ENCODE peak calls at places on chromosomes 7 and 10, in eight cellular contexts. One of them, this sample, is unnamed.

GRCh38 chr7:46972205-46972604 is 609.7 kb downstream of the TNS3 start:
- DNase-seq in upper lobe of right lung: no peak
- DNase-seq in B cell: no peak
- DNase-seq in HuH-7.5: no peak
- DNase-seq in GM23248: peak
- DNase-seq in mesothelial cell of epicardium: no peak
- DNase-seq in fibroblast of lung: peak
- DNase-seq in GM03348: peak
- DNase-seq in this sample: peak

GRCh38 chr10:86972613-86973380 is 4.5 kb downstream of the ADIRF start:
- DNase-seq in mesothelial cell of epicardium: no peak
- DNase-seq in GM03348: no peak
- DNase-seq in upper lobe of right lung: no peak
- DNase-seq in HuH-7.5: no peak
- DNase-seq in fibroblast of lung: no peak
- DNase-seq in GM23248: no peak
- DNase-seq in B cell: no peak
- DNase-seq in this sample: no peak

GRCh38 chr7:76397409-76398183 is 11.9 kb downstream of the SSC4D start:
- DNase-seq in mesothelial cell of epicardium: no peak
- DNase-seq in B cell: peak
- DNase-seq in GM23248: peak
- DNase-seq in fibroblast of lung: peak
- DNase-seq in upper lobe of right lung: peak
- DNase-seq in GM03348: peak
- DNase-seq in HuH-7.5: peak
- DNase-seq in this sample: no peak

GRCh38 chr7:111953611-111954010 is 252.6 kb downstream of the DOCK4 start:
- DNase-seq in upper lobe of right lung: no peak
- DNase-seq in fibroblast of lung: no peak
- DNase-seq in GM23248: peak
- DNase-seq in mesothelial cell of epicardium: no peak
- DNase-seq in HuH-7.5: peak
- DNase-seq in B cell: no peak
- DNase-seq in GM03348: no peak
- DNase-seq in this sample: peak

GRCh38 chr10:109940553-109940952 is 17.2 kb upstream of the XPNPEP1 start:
- DNase-seq in mesothelial cell of epicardium: no peak
- DNase-seq in GM03348: no peak
- DNase-seq in HuH-7.5: no peak
- DNase-seq in upper lobe of right lung: no peak
- DNase-seq in B cell: no peak
- DNase-seq in GM23248: no peak
- DNase-seq in fibroblast of lung: no peak
- DNase-seq in this sample: no peak

GRCh38 chr7:80307251-80307856 is 172.7 kb downstream of the GNAI1 start:
- DNase-seq in GM03348: peak
- DNase-seq in upper lobe of right lung: no peak
- DNase-seq in mesothelial cell of epicardium: no peak
- DNase-seq in fibroblast of lung: peak
- DNase-seq in GM23248: peak
- DNase-seq in HuH-7.5: no peak
- DNase-seq in B cell: no peak
- DNase-seq in this sample: peak

GRCh38 chr10:5089869-5090268 is 4.3 kb upstream of the AKR1C3 start:
- DNase-seq in mesothelial cell of epicardium: no peak
- DNase-seq in B cell: no peak
- DNase-seq in fibroblast of lung: peak
- DNase-seq in HuH-7.5: no peak
- DNase-seq in upper lobe of right lung: no peak
- DNase-seq in GM23248: peak
- DNase-seq in GM03348: no peak
- DNase-seq in this sample: peak

GRCh38 chr7:121286742-121287699 is 41.8 kb upstream of the WNT16 start:
- DNase-seq in fibroblast of lung: peak
- DNase-seq in GM03348: peak
- DNase-seq in GM23248: peak
- DNase-seq in HuH-7.5: no peak
- DNase-seq in mesothelial cell of epicardium: no peak
- DNase-seq in upper lobe of right lung: no peak
- DNase-seq in B cell: peak
- DNase-seq in this sample: peak

GRCh38 chr7:26850193-26850651 is 14.2 kb downstream of the SKAP2 start:
- DNase-seq in mesothelial cell of epicardium: no peak
- DNase-seq in fibroblast of lung: no peak
- DNase-seq in upper lobe of right lung: no peak
- DNase-seq in B cell: no peak
- DNase-seq in HuH-7.5: no peak
- DNase-seq in GM03348: no peak
- DNase-seq in GM23248: peak
- DNase-seq in this sample: peak

GRCh38 chr10:70479626-70480253 is 1.2 kb downstream of the PALD1 start:
- DNase-seq in mesothelial cell of epicardium: no peak
- DNase-seq in GM03348: no peak
- DNase-seq in fibroblast of lung: no peak
- DNase-seq in GM23248: no peak
- DNase-seq in upper lobe of right lung: no peak
- DNase-seq in HuH-7.5: no peak
- DNase-seq in B cell: no peak
- DNase-seq in this sample: no peak

GRCh38 chr7:74051629-74052410 is 23.8 kb downstream of the ELN start:
- DNase-seq in GM03348: no peak
- DNase-seq in GM23248: no peak
- DNase-seq in B cell: no peak
- DNase-seq in mesothelial cell of epicardium: no peak
- DNase-seq in HuH-7.5: peak
- DNase-seq in upper lobe of right lung: peak
- DNase-seq in fibroblast of lung: no peak
- DNase-seq in this sample: peak

GRCh38 chr7:80386686-80387085 is 125.2 kb downstream of the GNAT3 start:
- DNase-seq in mesothelial cell of epicardium: no peak
- DNase-seq in HuH-7.5: no peak
- DNase-seq in GM03348: no peak
- DNase-seq in GM23248: peak
- DNase-seq in fibroblast of lung: peak
- DNase-seq in B cell: no peak
- DNase-seq in upper lobe of right lung: no peak
- DNase-seq in this sample: peak

GRCh38 chr10:62803993-62804383 is 532 bp upstream of the ADO start:
- DNase-seq in B cell: no peak
- DNase-seq in upper lobe of right lung: no peak
- DNase-seq in HuH-7.5: no peak
- DNase-seq in GM23248: no peak
- DNase-seq in GM03348: no peak
- DNase-seq in fibroblast of lung: peak
- DNase-seq in mesothelial cell of epicardium: no peak
- DNase-seq in this sample: peak

GRCh38 chr10:103765981-103766380 is 89.4 kb downstream of the SH3PXD2A start:
- DNase-seq in HuH-7.5: no peak
- DNase-seq in upper lobe of right lung: peak
- DNase-seq in B cell: peak
- DNase-seq in GM23248: no peak
- DNase-seq in GM03348: no peak
- DNase-seq in fibroblast of lung: peak
- DNase-seq in mesothelial cell of epicardium: no peak
- DNase-seq in this sample: no peak